ENCODE peak calls at places on chromosomes 13 and 19, in five cellular contexts. O is IMR-90; D is ecto neural progenitor cell; R is activated CD4-positive, alpha-beta T cell treated with anti-CD3 and anti-CD28 coated beads, Interleukin-2, amount 10 ng/mL, durations not matched to agents 7 days and 5 days; L is BJ. Z is an unnamed sample.

GRCh38 chr19:39208175-39208795 is 4.2 kb upstream of the SYCN start:
- DNase-seq in O (no peak), D (no peak), R (no peak), L (no peak), Z (no peak)

GRCh38 chr13:72643339-72643989 is 84.0 kb downstream of the MZT1 start:
- DNase-seq in O (peak; percentile 44), D (no peak), R (peak; percentile 67), L (no peak), Z (peak; percentile 30)

GRCh38 chr13:50664961-50665360 is 178.5 kb downstream of the DLEU7 start:
- DNase-seq in O (no peak), D (no peak), R (no peak), L (no peak), Z (no peak)

GRCh38 chr13:41746259-41746658 is 214.7 kb downstream of the VWA8 start:
- DNase-seq in O (peak; percentile 79), D (no peak), R (no peak), L (peak; percentile 11), Z (peak; percentile 71)

GRCh38 chr13:34939771-34940170 is 2.3 kb upstream of the NBEA start:
- DNase-seq in O (no peak), D (no peak), R (no peak), L (no peak), Z (no peak)

GRCh38 chr13:27442071-27442647 is 8.2 kb downstream of the MTIF3 start:
- DNase-seq in O (no peak), D (no peak), R (peak; percentile 44), L (no peak), Z (peak; percentile 87)

GRCh38 chr19:10919352-10920287 is 8.8 kb downstream of the YIPF2 start:
- DNase-seq in O (no peak), D (no peak), R (no peak), L (no peak), Z (no peak)

GRCh38 chr13:38819596-38819995 is 132.7 kb downstream of the FREM2 start:
- DNase-seq in O (no peak), D (no peak), R (no peak), L (no peak), Z (no peak)

GRCh38 chr19:18349524-18350128 is 9.2 kb downstream of the PGPEP1 start:
- DNase-seq in O (peak; percentile 65), D (no peak), R (peak; percentile 32), L (no peak), Z (peak; percentile 38)

GRCh38 chr19:6717441-6717971 is 2.9 kb downstream of the C3 start:
- DNase-seq in O (no peak), D (no peak), R (no peak), L (no peak), Z (no peak)

GRCh38 chr19:17841371-17841809 is 6.4 kb downstream of the JAK3 start:
- DNase-seq in O (no peak), D (no peak), R (no peak), L (no peak), Z (no peak)

GRCh38 chr13:80533175-80533574 is 192.2 kb upstream of the SPRY2 start:
- DNase-seq in O (no peak), D (no peak), R (no peak), L (no peak), Z (no peak)

GRCh38 chr13:29681859-29682258 is 86.4 kb upstream of the SLC7A1 start:
- DNase-seq in O (no peak), D (no peak), R (no peak), L (no peak), Z (no peak)

GRCh38 chr19:53849237-53849676 is 18.4 kb upstream of the MYADM start:
- DNase-seq in O (peak; percentile 23), D (no peak), R (no peak), L (peak; percentile 74), Z (no peak)

GRCh38 chr13:21034602-21035190 is 26.7 kb downstream of the LATS2 start:
- DNase-seq in O (no peak), D (no peak), R (no peak), L (no peak), Z (peak; percentile 47)

GRCh38 chr19:15629003-15629880 is 11.5 kb upstream of the CYP4F3 start:
- DNase-seq in O (peak; percentile 19), D (peak; percentile 80), R (peak; percentile 90), L (no peak), Z (peak; percentile 20)

GRCh38 chr13:28624707-28625432 is 34.1 kb upstream of the POMP start:
- DNase-seq in O (no peak), D (no peak), R (no peak), L (no peak), Z (no peak)

GRCh38 chr19:16836115-16836905 is 7.1 kb downstream of the SIN3B start:
- DNase-seq in O (peak; percentile 39), D (no peak), R (no peak), L (no peak), Z (no peak)

GRCh38 chr13:34224877-34225276 is 406.9 kb downstream of the RFC3 start:
- DNase-seq in O (no peak), D (no peak), R (no peak), L (no peak), Z (no peak)

GRCh38 chr19:30498707-30499106 is 126.5 kb downstream of the ZNF536 start:
- DNase-seq in O (no peak), D (peak; percentile 66), R (no peak), L (no peak), Z (no peak)

Z was measured in renal cortical epithelial cell.